ENCODE peak calls at places on chromosomes 16 and 17, in nine cellular contexts. C, B, N, T, Y, O, K, F and Z are unnamed samples.

GRCh38 chr17:45436161-45436560 is 3.5 kb upstream of the ARHGAP27 start:
- DNase-seq in C (no peak), B (no peak), N (no peak), T (no peak), Y (peak), O (no peak), K (no peak), F (no peak), Z (no peak)

GRCh38 chr16:2009302-2009711 is 314 bp downstream of the ZNF598 start:
- DNase-seq in C (no peak), B (no peak), N (no peak), T (no peak), Y (no peak), O (no peak), K (no peak), F (no peak), Z (no peak)

GRCh38 chr16:86734559-86735480 is 156.5 kb downstream of the FOXL1 start:
- DNase-seq in C (no peak), B (no peak), N (no peak), T (no peak), Y (no peak), O (no peak), K (no peak), F (no peak), Z (no peak)

GRCh38 chr17:4177732-4178131 is 34.7 kb downstream of the CYB5D2 start:
- DNase-seq in C (no peak), B (no peak), N (no peak), T (no peak), Y (no peak), O (peak), K (no peak), F (no peak), Z (no peak)

GRCh38 chr17:54876656-54877195 is 23.9 kb upstream of the TOM1L1 start:
- DNase-seq in C (no peak), B (no peak), N (no peak), T (no peak), Y (no peak), O (no peak), K (no peak), F (no peak), Z (no peak)

GRCh38 chr17:44155488-44155887 is 13.8 kb downstream of the HROB start:
- DNase-seq in C (peak), B (no peak), N (no peak), T (no peak), Y (no peak), O (no peak), K (no peak), F (no peak), Z (no peak)

GRCh38 chr16:19696312-19696711 is 21.7 kb downstream of the KNOP1 start:
- DNase-seq in C (peak), B (no peak), N (peak), T (peak), Y (peak), O (peak), K (no peak), F (peak), Z (peak)

GRCh38 chr17:73686961-73687360 is 42.7 kb upstream of the SDK2 start:
- DNase-seq in C (no peak), B (no peak), N (no peak), T (no peak), Y (no peak), O (no peak), K (no peak), F (no peak), Z (no peak)

GRCh38 chr17:8312251-8312650 is 2.2 kb downstream of the ARHGEF15 start:
- DNase-seq in C (no peak), B (no peak), N (no peak), T (no peak), Y (no peak), O (no peak), K (no peak), F (no peak), Z (no peak)

GRCh38 chr17:29140051-29140582 is 40.1 kb downstream of the MYO18A start:
- DNase-seq in C (peak), B (no peak), N (peak), T (peak), Y (peak), O (peak), K (peak), F (no peak), Z (peak)

GRCh38 chr17:75345514-75346167 is 56.4 kb upstream of the SLC25A19 start:
- DNase-seq in C (no peak), B (no peak), N (no peak), T (no peak), Y (peak), O (peak), K (no peak), F (no peak), Z (peak)

GRCh38 chr17:78694805-78695531 is 87.1 kb downstream of the CYTH1 start:
- DNase-seq in C (no peak), B (no peak), N (no peak), T (no peak), Y (no peak), O (no peak), K (no peak), F (no peak), Z (no peak)

GRCh38 chr16:85828166-85828565 is 28.7 kb downstream of the COX4I1 start:
- DNase-seq in C (no peak), B (no peak), N (no peak), T (no peak), Y (no peak), O (no peak), K (no peak), F (no peak), Z (no peak)